ENCODE peak calls at places on chromosome 4, in seven cellular contexts. V is IMR-90, Q is mesendoderm, W is neuronal stem cell, S is trophoblast cell, K is H9, T is H1. A is an unnamed sample.

GRCh38 chr4:118790544-118790943 is 45.4 kb downstream of the SEC24D start:
- DNase-seq in S (peak), Q (no peak), T (no peak), K (no peak), W (no peak), V (no peak), A (no peak)

GRCh38 chr4:81491943-81492342 is 20.2 kb upstream of the RASGEF1B start:
- DNase-seq in W (no peak), Q (no peak), T (no peak), V (no peak), K (no peak), S (peak), A (no peak)

GRCh38 chr4:82469776-82470345 is 39.5 kb downstream of the ENOPH1 start:
- DNase-seq in W (no peak), K (no peak), T (no peak), V (peak), Q (peak), S (no peak), A (peak)

GRCh38 chr4:74042681-74043080 is 4.2 kb upstream of the CXCL3 start:
- DNase-seq in T (no peak), W (no peak), Q (peak), K (peak), V (no peak), S (no peak), A (no peak)

GRCh38 chr4:132527817-132528216 is 621.3 kb upstream of the PCDH10 start:
- DNase-seq in S (no peak), Q (no peak), W (no peak), K (no peak), T (no peak), V (no peak), A (no peak)

GRCh38 chr4:53529025-53529424 is 62.3 kb downstream of the LNX1 start:
- DNase-seq in Q (peak), K (no peak), S (no peak), T (no peak), W (no peak), V (no peak), A (no peak)

GRCh38 chr4:182738283-182739047 is 178.7 kb downstream of the DCTD start:
- DNase-seq in T (no peak), V (peak), Q (no peak), W (no peak), K (no peak), S (no peak), A (no peak)

GRCh38 chr4:5887361-5888221 is 5.3 kb downstream of the CRMP1 start:
- DNase-seq in V (no peak), S (no peak), K (peak), T (no peak), W (no peak), Q (peak), A (peak)

GRCh38 chr4:1315838-1316536 is 26.3 kb downstream of the MAEA start:
- DNase-seq in W (no peak), T (no peak), K (no peak), Q (no peak), V (no peak), S (no peak), A (no peak)

GRCh38 chr4:77844363-77844762 is 18.3 kb upstream of the MRPL1 start:
- DNase-seq in S (no peak), Q (no peak), K (no peak), T (no peak), V (no peak), W (no peak), A (no peak)

GRCh38 chr4:111070390-111070789 is 447.5 kb upstream of the PITX2 start:
- DNase-seq in K (no peak), Q (no peak), W (no peak), T (no peak), V (no peak), S (no peak), A (no peak)

GRCh38 chr4:138225477-138225876 is 16.7 kb downstream of the SLC7A11 start:
- DNase-seq in V (peak), S (no peak), Q (no peak), K (no peak), W (no peak), T (no peak), A (no peak)

GRCh38 chr4:154164931-154165839 is 326.4 kb downstream of the DCHS2 start:
- DNase-seq in K (no peak), W (no peak), S (peak), T (no peak), V (peak), Q (peak), A (peak)

GRCh38 chr4:8267077-8267476 is 2.5 kb upstream of the HTRA3 start:
- DNase-seq in W (peak), T (peak), K (peak), Q (peak), S (peak), V (peak), A (peak)

GRCh38 chr4:23934223-23934622 is 44.4 kb upstream of the PPARGC1A start:
- DNase-seq in S (peak), K (peak), V (no peak), Q (peak), W (no peak), T (no peak), A (no peak)

DNA sequence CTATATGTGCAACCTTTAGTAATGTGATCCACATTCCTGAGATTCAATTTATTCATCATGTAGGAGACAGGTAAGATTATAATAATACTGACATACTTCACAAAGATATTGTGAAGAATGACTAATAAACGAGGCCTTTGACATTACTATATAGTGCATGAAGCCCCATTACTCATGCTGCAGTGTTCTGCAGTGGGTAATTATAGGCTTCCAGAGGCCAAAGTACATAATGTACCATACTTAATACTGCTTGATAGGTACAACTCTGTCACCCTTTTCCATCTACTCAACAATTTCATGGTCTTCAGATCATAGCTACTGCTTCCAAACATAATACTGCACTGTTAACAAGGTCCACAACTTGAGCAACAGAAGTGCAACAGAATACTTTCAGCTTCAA is 68.9 kb downstream of the COL25A1 start:
- DNase-seq in K (no peak), W (no peak), Q (no peak), S (no peak), V (no peak), T (no peak), A (peak)
- H3K18ac ChIP-seq in K (no peak), W (no peak), Q (no peak), S (no peak), V (no peak), T (no peak), A (no peak)

GRCh38 chr4:40233227-40233626 is 36.4 kb downstream of the RHOH start:
- DNase-seq in T (no peak), S (no peak), K (no peak), V (no peak), W (no peak), Q (no peak), A (no peak)
- H3K18ac ChIP-seq in T (no peak), S (no peak), K (no peak), V (no peak), W (no peak), Q (no peak), A (no peak)

GRCh38 chr4:31111794-31112193 is 391.6 kb downstream of the PCDH7 start:
- DNase-seq in K (no peak), W (no peak), V (no peak), Q (no peak), S (no peak), T (no peak), A (no peak)

DNA sequence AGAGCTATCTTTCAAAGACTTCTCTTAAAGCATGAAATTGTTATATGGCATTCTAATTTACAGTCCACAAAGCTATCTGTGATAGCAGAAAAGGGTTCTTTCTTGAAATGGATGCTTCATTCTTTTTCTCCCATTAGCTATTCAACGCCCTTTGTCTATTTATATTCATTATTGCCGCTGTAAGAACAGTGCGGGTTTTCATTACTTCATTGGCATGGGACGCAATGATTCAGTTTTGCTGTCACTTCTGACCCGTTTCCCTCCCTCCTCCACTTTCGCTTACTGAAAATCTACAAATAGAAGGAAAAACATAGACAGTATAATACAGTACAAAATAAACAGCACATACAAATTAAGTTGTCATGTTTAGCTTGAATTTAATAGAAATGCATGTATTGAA is 394.7 kb downstream of the PCDH7 start:
- DNase-seq in T (no peak), Q (no peak), W (no peak), V (no peak), S (no peak), K (no peak), A (no peak)
- H3K18ac ChIP-seq in T (no peak), Q (no peak), W (no peak), V (no peak), S (no peak), K (no peak), A (no peak)

GRCh38 chr4:107546637-107547036 is 173.4 kb downstream of the PAPSS1 start:
- DNase-seq in V (no peak), T (no peak), W (no peak), K (no peak), S (no peak), Q (no peak), A (no peak)
- H3K18ac ChIP-seq in V (no peak), T (no peak), W (no peak), K (no peak), S (no peak), Q (no peak), A (no peak)

DNA sequence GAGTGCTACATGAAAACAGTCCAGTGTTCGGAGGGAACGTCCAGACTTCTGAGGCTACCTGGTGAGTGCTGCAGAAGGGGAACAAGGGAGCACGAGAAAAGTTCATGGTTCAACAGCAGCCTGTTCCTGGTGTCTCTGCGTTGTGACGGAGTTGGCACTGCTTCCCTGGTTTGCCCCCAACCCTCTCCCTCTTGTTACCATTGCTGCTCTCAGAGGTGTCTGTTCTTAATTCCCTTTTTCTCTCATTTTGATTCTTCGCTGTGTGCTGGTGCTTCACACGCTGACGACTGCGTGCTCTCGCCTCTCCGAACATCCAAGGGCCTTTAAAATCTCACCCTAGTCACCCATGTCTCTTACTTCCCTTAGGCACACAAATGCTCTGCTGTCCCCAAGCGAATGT is 1.6 kb upstream of the FAM149A start:
- DNase-seq in T (no peak), W (no peak), V (no peak), S (no peak), Q (no peak), K (no peak), A (no peak)
- H3K18ac ChIP-seq in T (no peak), W (no peak), V (no peak), S (no peak), Q (no peak), K (no peak), A (no peak)

DNA sequence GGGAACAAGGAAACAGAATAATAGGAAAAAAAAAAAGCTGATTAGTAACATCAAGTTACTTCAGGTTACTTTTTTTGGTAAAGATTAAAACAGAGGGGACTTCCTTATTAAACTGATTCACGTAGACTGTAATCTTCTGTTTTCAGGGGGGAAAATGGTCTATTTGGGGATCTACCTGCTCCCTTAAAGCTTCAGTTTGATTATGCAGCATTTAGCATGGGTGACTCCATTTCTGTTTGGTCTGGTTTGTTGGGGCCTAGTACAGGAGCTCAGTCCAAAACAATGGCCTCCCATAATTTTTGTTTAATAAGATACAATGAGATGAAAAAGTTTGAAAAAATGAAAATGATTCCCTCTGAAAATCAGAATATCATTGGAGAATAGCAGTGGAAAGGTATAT is 34.6 kb downstream of the TEC start:
- DNase-seq in Q (no peak), W (no peak), S (no peak), T (no peak), K (no peak), V (no peak), A (no peak)
- H3K18ac ChIP-seq in Q (no peak), W (no peak), S (no peak), T (no peak), K (no peak), V (no peak), A (no peak)

DNA sequence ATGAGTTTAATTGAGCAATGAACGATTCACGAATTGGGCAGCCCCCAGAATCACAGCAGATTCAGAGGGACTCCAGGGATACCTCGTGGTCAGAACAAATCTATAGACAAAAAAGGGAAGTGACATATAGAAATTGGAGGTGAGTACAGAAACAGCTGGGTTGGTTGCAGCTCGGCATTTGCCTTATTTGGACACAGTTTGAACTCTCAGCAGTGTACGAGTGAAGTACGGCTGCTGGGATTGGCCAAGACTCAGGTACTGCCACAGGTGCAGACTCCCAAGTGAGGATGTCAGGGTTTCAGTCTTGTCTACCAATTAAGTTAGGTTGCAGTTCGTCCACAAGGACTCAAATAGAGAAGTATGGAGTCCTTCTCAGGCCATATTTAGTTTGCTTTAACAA is 28.2 kb downstream of the HTT-AS start:
- DNase-seq in K (no peak), V (no peak), S (no peak), W (no peak), Q (no peak), T (no peak), A (no peak)
- H3K18ac ChIP-seq in K (no peak), V (no peak), S (no peak), W (no peak), Q (no peak), T (no peak), A (no peak)